ENCODE peak calls at places on chromosomes 12 and 14, in nine cellular contexts. One of them, this sample, is unnamed.

GRCh38 chr14:67722293-67722692 is 20.6 kb downstream of the RDH12 start:
- DNase-seq in lower leg skin: no peak
- DNase-seq in foreskin fibroblast: peak; percentile 54
- DNase-seq in GM12865: no peak
- DNase-seq in cardiac muscle cell: peak; percentile 75
- DNase-seq in neural progenitor cell: peak; percentile 61
- DNase-seq in mucosa of descending colon: no peak
- DNase-seq in CD8-positive, alpha-beta memory T cell: no peak
- DNase-seq in adipocyte: peak; percentile 37
- DNase-seq in this sample: peak; percentile 61

GRCh38 chr12:104651812-104652211 is 195.1 kb downstream of the CHST11 start:
- DNase-seq in lower leg skin: no peak
- DNase-seq in foreskin fibroblast: no peak
- DNase-seq in GM12865: no peak
- DNase-seq in cardiac muscle cell: no peak
- DNase-seq in neural progenitor cell: no peak
- DNase-seq in mucosa of descending colon: no peak
- DNase-seq in CD8-positive, alpha-beta memory T cell: no peak
- DNase-seq in adipocyte: no peak
- DNase-seq in this sample: no peak

GRCh38 chr14:31982642-31983041 is 94.5 kb upstream of the ARHGAP5 start:
- DNase-seq in lower leg skin: no peak
- DNase-seq in foreskin fibroblast: no peak
- DNase-seq in GM12865: no peak
- DNase-seq in cardiac muscle cell: no peak
- DNase-seq in neural progenitor cell: no peak
- DNase-seq in mucosa of descending colon: no peak
- DNase-seq in CD8-positive, alpha-beta memory T cell: no peak
- DNase-seq in adipocyte: no peak
- DNase-seq in this sample: no peak

GRCh38 chr14:101516401-101516800 is 44.9 kb upstream of the DIO3 start:
- DNase-seq in lower leg skin: no peak
- DNase-seq in foreskin fibroblast: no peak
- DNase-seq in GM12865: no peak
- DNase-seq in cardiac muscle cell: no peak
- DNase-seq in neural progenitor cell: no peak
- DNase-seq in mucosa of descending colon: no peak
- DNase-seq in CD8-positive, alpha-beta memory T cell: no peak
- DNase-seq in adipocyte: no peak
- DNase-seq in this sample: no peak

GRCh38 chr12:65157091-65157490 is 12.3 kb upstream of the LEMD3 start:
- DNase-seq in lower leg skin: no peak
- DNase-seq in foreskin fibroblast: no peak
- DNase-seq in GM12865: no peak
- DNase-seq in cardiac muscle cell: no peak
- DNase-seq in neural progenitor cell: no peak
- DNase-seq in mucosa of descending colon: no peak
- DNase-seq in CD8-positive, alpha-beta memory T cell: no peak
- DNase-seq in adipocyte: no peak
- DNase-seq in this sample: no peak

GRCh38 chr14:100443643-100444042 is 120.5 kb downstream of the SLC25A47 start:
- DNase-seq in lower leg skin: peak; percentile 36
- DNase-seq in foreskin fibroblast: peak; percentile 37
- DNase-seq in GM12865: no peak
- DNase-seq in cardiac muscle cell: no peak
- DNase-seq in neural progenitor cell: no peak
- DNase-seq in mucosa of descending colon: no peak
- DNase-seq in CD8-positive, alpha-beta memory T cell: no peak
- DNase-seq in adipocyte: peak; percentile 67
- DNase-seq in this sample: no peak

GRCh38 chr12:119601877-119602536 is 8.4 kb downstream of the TMEM233 start:
- DNase-seq in lower leg skin: no peak
- DNase-seq in foreskin fibroblast: no peak
- DNase-seq in GM12865: no peak
- DNase-seq in cardiac muscle cell: no peak
- DNase-seq in neural progenitor cell: no peak
- DNase-seq in mucosa of descending colon: no peak
- DNase-seq in CD8-positive, alpha-beta memory T cell: no peak
- DNase-seq in adipocyte: no peak
- DNase-seq in this sample: no peak

GRCh38 chr14:56118611-56119181 is 485 bp downstream of the PELI2 start:
- DNase-seq in lower leg skin: no peak
- DNase-seq in foreskin fibroblast: no peak
- DNase-seq in GM12865: no peak
- DNase-seq in cardiac muscle cell: peak; percentile 18
- DNase-seq in neural progenitor cell: peak; percentile 46
- DNase-seq in mucosa of descending colon: peak; percentile 61
- DNase-seq in CD8-positive, alpha-beta memory T cell: no peak
- DNase-seq in adipocyte: peak; percentile 58
- DNase-seq in this sample: peak; percentile 12

GRCh38 chr12:32777776-32778175 is 22.1 kb upstream of the YARS2 start:
- DNase-seq in lower leg skin: no peak
- DNase-seq in foreskin fibroblast: no peak
- DNase-seq in GM12865: no peak
- DNase-seq in cardiac muscle cell: peak; percentile 17
- DNase-seq in neural progenitor cell: no peak
- DNase-seq in mucosa of descending colon: no peak
- DNase-seq in CD8-positive, alpha-beta memory T cell: no peak
- DNase-seq in adipocyte: no peak
- DNase-seq in this sample: no peak

GRCh38 chr12:230925-231671 is 17.1 kb upstream of the SLC6A12 start:
- DNase-seq in lower leg skin: peak; percentile 77
- DNase-seq in foreskin fibroblast: no peak
- DNase-seq in GM12865: no peak
- DNase-seq in cardiac muscle cell: no peak
- DNase-seq in neural progenitor cell: peak; percentile 35
- DNase-seq in mucosa of descending colon: no peak
- DNase-seq in CD8-positive, alpha-beta memory T cell: no peak
- DNase-seq in adipocyte: no peak
- DNase-seq in this sample: no peak

GRCh38 chr12:81726634-81727033 is 32.5 kb downstream of the PPFIA2 start:
- DNase-seq in lower leg skin: no peak
- DNase-seq in foreskin fibroblast: no peak
- DNase-seq in GM12865: no peak
- DNase-seq in cardiac muscle cell: no peak
- DNase-seq in neural progenitor cell: peak; percentile 66
- DNase-seq in mucosa of descending colon: no peak
- DNase-seq in CD8-positive, alpha-beta memory T cell: no peak
- DNase-seq in adipocyte: no peak
- DNase-seq in this sample: no peak

GRCh38 chr12:58293308-58293983 is 352.1 kb downstream of the ATP23 start:
- DNase-seq in lower leg skin: no peak
- DNase-seq in foreskin fibroblast: peak; percentile 40
- DNase-seq in GM12865: no peak
- DNase-seq in cardiac muscle cell: peak; percentile 15
- DNase-seq in neural progenitor cell: no peak
- DNase-seq in mucosa of descending colon: no peak
- DNase-seq in CD8-positive, alpha-beta memory T cell: no peak
- DNase-seq in adipocyte: peak; percentile 52
- DNase-seq in this sample: no peak

DNA sequence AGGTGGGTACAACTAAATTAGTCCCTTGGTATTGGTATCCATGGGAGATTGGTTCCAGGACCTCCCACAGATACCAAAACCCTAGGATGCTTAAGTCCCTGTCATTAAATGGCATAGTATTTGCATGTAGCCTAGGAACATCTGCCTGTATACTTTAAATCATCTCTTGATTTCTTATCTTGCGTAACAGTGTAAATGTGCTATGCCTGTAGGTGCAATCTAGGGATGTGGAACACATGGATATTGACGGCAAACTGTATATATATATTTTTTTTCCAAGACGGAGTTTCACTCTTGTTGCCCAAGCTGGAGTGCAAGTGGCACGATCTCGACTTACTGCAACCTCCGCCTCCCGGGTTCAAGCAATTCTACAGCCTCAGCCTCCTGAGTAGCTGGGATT is 1.5 kb downstream of the KNTC1 start:
- DNase-seq in lower leg skin: no peak
- DNase-seq in foreskin fibroblast: no peak
- DNase-seq in GM12865: no peak
- DNase-seq in cardiac muscle cell: no peak
- DNase-seq in neural progenitor cell: no peak
- DNase-seq in mucosa of descending colon: no peak
- DNase-seq in CD8-positive, alpha-beta memory T cell: no peak
- DNase-seq in adipocyte: no peak
- DNase-seq in this sample: no peak
- H3K4me3 ChIP-seq in lower leg skin: no peak overlapping the region
- H3K4me3 ChIP-seq in foreskin fibroblast: no peak overlapping the region
- H3K4me3 ChIP-seq in GM12865: peak overlapping the region; percentile 79
- H3K4me3 ChIP-seq in cardiac muscle cell: no peak overlapping the region
- H3K4me3 ChIP-seq in neural progenitor cell: peak overlapping the region; percentile 93
- H3K4me3 ChIP-seq in mucosa of descending colon: no peak overlapping the region
- H3K4me3 ChIP-seq in CD8-positive, alpha-beta memory T cell: no peak overlapping the region
- H3K4me3 ChIP-seq in adipocyte: peak overlapping the region; percentile 94
- H3K4me3 ChIP-seq in this sample: peak overlapping the region; percentile 80

GRCh38 chr14:54529811-54530210 is 20.1 kb downstream of the CGRRF1 start:
- DNase-seq in lower leg skin: no peak
- DNase-seq in foreskin fibroblast: peak; percentile 76
- DNase-seq in GM12865: no peak
- DNase-seq in cardiac muscle cell: peak; percentile 59
- DNase-seq in neural progenitor cell: no peak
- DNase-seq in mucosa of descending colon: no peak
- DNase-seq in CD8-positive, alpha-beta memory T cell: no peak
- DNase-seq in adipocyte: peak; percentile 24
- DNase-seq in this sample: peak; percentile 19
- H3K4me3 ChIP-seq in lower leg skin: no peak overlapping the region
- H3K4me3 ChIP-seq in foreskin fibroblast: no peak overlapping the region
- H3K4me3 ChIP-seq in GM12865: no peak overlapping the region
- H3K4me3 ChIP-seq in cardiac muscle cell: no peak overlapping the region
- H3K4me3 ChIP-seq in neural progenitor cell: no peak overlapping the region
- H3K4me3 ChIP-seq in mucosa of descending colon: no peak overlapping the region
- H3K4me3 ChIP-seq in CD8-positive, alpha-beta memory T cell: no peak overlapping the region
- H3K4me3 ChIP-seq in adipocyte: no peak overlapping the region
- H3K4me3 ChIP-seq in this sample: no peak overlapping the region

GRCh38 chr12:51620448-51620847 is 29.4 kb downstream of the SCN8A start:
- DNase-seq in lower leg skin: no peak
- DNase-seq in foreskin fibroblast: peak; percentile 23
- DNase-seq in GM12865: no peak
- DNase-seq in cardiac muscle cell: peak; percentile 34
- DNase-seq in neural progenitor cell: no peak
- DNase-seq in mucosa of descending colon: no peak
- DNase-seq in CD8-positive, alpha-beta memory T cell: no peak
- DNase-seq in adipocyte: peak; percentile 66
- DNase-seq in this sample: peak; percentile 12

GRCh38 chr12:51626115-51626514 is 35.1 kb downstream of the SCN8A start:
- DNase-seq in lower leg skin: no peak
- DNase-seq in foreskin fibroblast: no peak
- DNase-seq in GM12865: no peak
- DNase-seq in cardiac muscle cell: no peak
- DNase-seq in neural progenitor cell: no peak
- DNase-seq in mucosa of descending colon: no peak
- DNase-seq in CD8-positive, alpha-beta memory T cell: no peak
- DNase-seq in adipocyte: no peak
- DNase-seq in this sample: no peak

GRCh38 chr12:51621155-51621922 is 30.3 kb downstream of the SCN8A start:
- DNase-seq in lower leg skin: no peak
- DNase-seq in foreskin fibroblast: peak; percentile 46
- DNase-seq in GM12865: no peak
- DNase-seq in cardiac muscle cell: peak; percentile 54
- DNase-seq in neural progenitor cell: no peak
- DNase-seq in mucosa of descending colon: no peak
- DNase-seq in CD8-positive, alpha-beta memory T cell: no peak
- DNase-seq in adipocyte: no peak
- DNase-seq in this sample: no peak

GRCh38 chr12:51625370-51625769 is 34.3 kb downstream of the SCN8A start:
- DNase-seq in lower leg skin: no peak
- DNase-seq in foreskin fibroblast: no peak
- DNase-seq in GM12865: no peak
- DNase-seq in cardiac muscle cell: no peak
- DNase-seq in neural progenitor cell: no peak
- DNase-seq in mucosa of descending colon: no peak
- DNase-seq in CD8-positive, alpha-beta memory T cell: no peak
- DNase-seq in adipocyte: no peak
- DNase-seq in this sample: no peak

GRCh38 chr12:51622564-51622963 is 31.5 kb downstream of the SCN8A start:
- DNase-seq in lower leg skin: no peak
- DNase-seq in foreskin fibroblast: peak; percentile 77
- DNase-seq in GM12865: no peak
- DNase-seq in cardiac muscle cell: peak; percentile 49
- DNase-seq in neural progenitor cell: no peak
- DNase-seq in mucosa of descending colon: no peak
- DNase-seq in CD8-positive, alpha-beta memory T cell: no peak
- DNase-seq in adipocyte: peak; percentile 69
- DNase-seq in this sample: peak; percentile 17
- H3K4me3 ChIP-seq in lower leg skin: no peak overlapping the region
- H3K4me3 ChIP-seq in foreskin fibroblast: no peak overlapping the region
- H3K4me3 ChIP-seq in GM12865: no peak overlapping the region
- H3K4me3 ChIP-seq in cardiac muscle cell: no peak overlapping the region
- H3K4me3 ChIP-seq in neural progenitor cell: no peak overlapping the region
- H3K4me3 ChIP-seq in mucosa of descending colon: no peak overlapping the region
- H3K4me3 ChIP-seq in CD8-positive, alpha-beta memory T cell: no peak overlapping the region
- H3K4me3 ChIP-seq in adipocyte: no peak overlapping the region
- H3K4me3 ChIP-seq in this sample: no peak overlapping the region

DNA sequence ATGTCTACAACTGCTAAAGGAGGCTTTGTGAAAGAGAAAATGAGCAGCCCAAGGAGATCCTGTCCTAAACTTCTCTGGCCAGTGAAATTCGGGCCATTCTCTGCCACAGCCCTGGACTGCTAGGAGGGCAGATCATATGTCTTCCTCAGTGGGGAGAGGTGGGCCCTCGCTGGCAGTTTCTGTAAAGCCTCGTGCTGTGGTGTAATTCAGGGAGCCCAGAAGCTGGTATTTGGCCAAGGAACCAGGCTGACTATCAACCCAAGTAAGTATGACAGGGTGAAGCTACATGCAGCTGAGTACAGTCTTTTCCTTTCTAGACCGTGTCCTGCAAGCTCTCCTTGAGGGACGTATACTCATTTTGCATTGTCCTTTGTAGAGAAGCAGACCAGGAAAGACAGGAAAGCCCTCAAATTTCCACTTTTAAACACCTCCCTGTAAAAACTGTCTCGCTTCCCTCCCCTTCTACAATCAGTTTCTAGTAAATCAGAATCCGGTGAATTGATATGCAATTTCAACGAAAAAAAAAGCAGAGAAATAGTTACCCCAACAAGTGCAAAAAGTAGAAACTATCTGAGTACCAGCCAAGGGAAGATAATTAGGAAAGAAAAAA is 106.8 kb downstream of the DAD1 start:
- DNase-seq in lower leg skin: no peak
- DNase-seq in foreskin fibroblast: no peak
- DNase-seq in GM12865: peak; percentile 58
- DNase-seq in cardiac muscle cell: no peak
- DNase-seq in neural progenitor cell: no peak
- DNase-seq in mucosa of descending colon: no peak
- DNase-seq in CD8-positive, alpha-beta memory T cell: no peak
- DNase-seq in adipocyte: no peak
- DNase-seq in this sample: no peak
- H3K4me3 ChIP-seq in lower leg skin: no peak overlapping the region
- H3K4me3 ChIP-seq in foreskin fibroblast: no peak overlapping the region
- H3K4me3 ChIP-seq in GM12865: peak overlapping the region; percentile 65
- H3K4me3 ChIP-seq in cardiac muscle cell: no peak overlapping the region
- H3K4me3 ChIP-seq in neural progenitor cell: no peak overlapping the region
- H3K4me3 ChIP-seq in mucosa of descending colon: no peak overlapping the region
- H3K4me3 ChIP-seq in CD8-positive, alpha-beta memory T cell: no peak overlapping the region
- H3K4me3 ChIP-seq in adipocyte: no peak overlapping the region
- H3K4me3 ChIP-seq in this sample: no peak overlapping the region